ENCODE peak calls at places on chromosomes 6 and 20, in four cellular contexts. One of them, this sample, is unnamed.
A peak's percentile ranks its signal among the peaks of the same experiment; 100 is the strongest.

GRCh38 chr6:139853302-139853992 is 479.0 kb upstream of the CITED2 start:
- DNase-seq in H1: no peak
- DNase-seq in neuronal stem cell: no peak
- DNase-seq in trophoblast cell: no peak
- DNase-seq in this sample: peak; percentile 70

GRCh38 chr6:142207265-142207877 is 60.3 kb downstream of the VTA1 start:
- DNase-seq in H1: peak; percentile 63
- DNase-seq in neuronal stem cell: peak; percentile 51
- DNase-seq in trophoblast cell: peak; percentile 85
- DNase-seq in this sample: peak; percentile 68

GRCh38 chr20:15544727-15545126 is 1028.5 kb downstream of the KIF16B start:
- DNase-seq in H1: no peak
- DNase-seq in neuronal stem cell: no peak
- DNase-seq in trophoblast cell: no peak
- DNase-seq in this sample: no peak

GRCh38 chr6:4210619-4211419 is 75.4 kb upstream of the ECI2 start:
- DNase-seq in H1: peak; percentile 87
- DNase-seq in neuronal stem cell: peak; percentile 41
- DNase-seq in trophoblast cell: peak; percentile 79
- DNase-seq in this sample: peak; percentile 60

GRCh38 chr20:38117635-38118034 is 47.4 kb downstream of the TGM2 start:
- DNase-seq in H1: no peak
- DNase-seq in neuronal stem cell: no peak
- DNase-seq in trophoblast cell: peak; percentile 97
- DNase-seq in this sample: no peak

GRCh38 chr20:21323640-21324039 is 20.5 kb downstream of the XRN2 start:
- DNase-seq in H1: no peak
- DNase-seq in neuronal stem cell: no peak
- DNase-seq in trophoblast cell: peak; percentile 30
- DNase-seq in this sample: peak; percentile 88

GRCh38 chr6:166540631-166541331 is 45.7 kb downstream of the RAMACL start:
- DNase-seq in H1: no peak
- DNase-seq in neuronal stem cell: no peak
- DNase-seq in trophoblast cell: no peak
- DNase-seq in this sample: no peak

GRCh38 chr6:144782634-144783033 is 497.5 kb downstream of the UTRN start:
- DNase-seq in H1: no peak
- DNase-seq in neuronal stem cell: no peak
- DNase-seq in trophoblast cell: no peak
- DNase-seq in this sample: no peak

GRCh38 chr6:166633732-166634535 is 6.9 kb upstream of the RPS6KA2 start:
- DNase-seq in H1: no peak
- DNase-seq in neuronal stem cell: no peak
- DNase-seq in trophoblast cell: peak; percentile 54
- DNase-seq in this sample: peak; percentile 68

GRCh38 chr6:145077382-145077781 is 657.9 kb downstream of the EPM2A start:
- DNase-seq in H1: no peak
- DNase-seq in neuronal stem cell: no peak
- DNase-seq in trophoblast cell: no peak
- DNase-seq in this sample: no peak

GRCh38 chr6:14880717-14881116 is 365.2 kb upstream of the JARID2 start:
- DNase-seq in H1: no peak
- DNase-seq in neuronal stem cell: no peak
- DNase-seq in trophoblast cell: no peak
- DNase-seq in this sample: peak; percentile 36

DNA sequence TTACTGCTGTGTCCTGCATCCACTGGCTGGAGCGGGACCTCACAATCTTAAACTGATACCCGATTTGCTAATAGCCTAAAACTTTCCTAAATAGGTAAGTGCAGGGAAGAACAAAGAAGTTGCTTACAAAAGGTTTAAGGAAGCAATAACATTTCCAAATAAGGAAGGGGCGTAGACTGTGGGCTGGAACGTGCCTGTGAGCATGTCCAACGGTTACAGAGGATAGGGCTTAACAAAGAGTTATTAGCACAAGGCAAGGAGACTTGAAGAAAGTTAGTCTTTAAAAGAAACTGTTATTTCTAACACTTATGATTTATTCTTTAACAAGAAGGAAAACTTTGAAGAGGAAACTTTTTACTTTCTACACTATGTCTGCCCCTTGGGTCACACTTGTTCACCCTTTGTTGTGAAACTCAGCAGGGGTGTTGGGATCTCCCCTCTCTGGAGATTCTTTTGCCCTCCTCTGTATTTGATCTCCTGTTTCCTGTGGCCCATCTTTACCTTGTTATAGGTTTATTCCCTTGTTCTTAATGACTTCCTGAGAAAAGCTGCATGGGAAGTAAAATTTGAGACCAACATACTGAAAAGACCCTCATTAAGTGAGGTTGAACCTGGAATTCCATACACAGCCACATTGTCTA is 28.7 kb downstream of the KAT14 start:
- DNase-seq in H1: no peak
- DNase-seq in neuronal stem cell: no peak
- DNase-seq in trophoblast cell: no peak
- DNase-seq in this sample: no peak
- H2BK12ac ChIP-seq in H1: no peak overlapping the region
- H2BK12ac ChIP-seq in neuronal stem cell: no peak overlapping the region
- H2BK12ac ChIP-seq in trophoblast cell: no peak overlapping the region
- H2BK12ac ChIP-seq in this sample: no peak overlapping the region

GRCh38 chr6:1841131-1841530 is 231.4 kb downstream of the FOXC1 start:
- DNase-seq in H1: no peak
- DNase-seq in neuronal stem cell: no peak
- DNase-seq in trophoblast cell: no peak
- DNase-seq in this sample: no peak
- H3K4me3 ChIP-seq in H1: no peak overlapping the region
- H3K4me3 ChIP-seq in neuronal stem cell: no peak overlapping the region
- H3K4me3 ChIP-seq in trophoblast cell: no peak overlapping the region
- H3K4me3 ChIP-seq in this sample: no peak overlapping the region

DNA sequence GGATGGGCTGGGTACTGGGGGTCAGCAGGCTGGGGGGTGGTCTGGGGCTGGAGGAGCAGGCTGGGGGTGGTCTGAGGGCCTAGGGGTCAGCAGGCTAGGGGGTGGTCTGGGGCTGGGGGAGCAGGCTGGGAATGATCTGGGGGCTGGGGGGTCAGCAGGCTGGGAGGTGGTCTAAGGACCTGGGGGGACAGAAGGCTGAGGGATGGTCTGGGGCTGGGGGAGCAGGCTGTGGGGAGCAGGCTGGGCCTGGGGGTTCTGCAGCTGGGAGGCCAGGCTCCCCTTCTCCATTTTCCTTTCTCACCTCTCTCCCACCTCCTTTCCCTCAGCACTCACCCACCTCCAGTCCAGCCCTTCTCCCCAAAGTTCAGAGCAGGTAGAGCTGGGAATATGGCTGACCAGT is 114.2 kb downstream of the PSMB1 start:
- DNase-seq in H1: no peak
- DNase-seq in neuronal stem cell: no peak
- DNase-seq in trophoblast cell: no peak
- DNase-seq in this sample: no peak
- H2BK12ac ChIP-seq in H1: peak overlapping the region; percentile 19
- H2BK12ac ChIP-seq in neuronal stem cell: peak overlapping the region; percentile 35
- H2BK12ac ChIP-seq in trophoblast cell: no peak overlapping the region
- H2BK12ac ChIP-seq in this sample: peak overlapping the region; percentile 0

GRCh38 chr6:53301801-53302537 is 46.8 kb downstream of the ELOVL5 start:
- DNase-seq in H1: no peak
- DNase-seq in neuronal stem cell: no peak
- DNase-seq in trophoblast cell: peak; percentile 26
- DNase-seq in this sample: no peak
- H3K4me3 ChIP-seq in H1: no peak overlapping the region
- H3K4me3 ChIP-seq in neuronal stem cell: no peak overlapping the region
- H3K4me3 ChIP-seq in trophoblast cell: no peak overlapping the region
- H3K4me3 ChIP-seq in this sample: no peak overlapping the region

DNA sequence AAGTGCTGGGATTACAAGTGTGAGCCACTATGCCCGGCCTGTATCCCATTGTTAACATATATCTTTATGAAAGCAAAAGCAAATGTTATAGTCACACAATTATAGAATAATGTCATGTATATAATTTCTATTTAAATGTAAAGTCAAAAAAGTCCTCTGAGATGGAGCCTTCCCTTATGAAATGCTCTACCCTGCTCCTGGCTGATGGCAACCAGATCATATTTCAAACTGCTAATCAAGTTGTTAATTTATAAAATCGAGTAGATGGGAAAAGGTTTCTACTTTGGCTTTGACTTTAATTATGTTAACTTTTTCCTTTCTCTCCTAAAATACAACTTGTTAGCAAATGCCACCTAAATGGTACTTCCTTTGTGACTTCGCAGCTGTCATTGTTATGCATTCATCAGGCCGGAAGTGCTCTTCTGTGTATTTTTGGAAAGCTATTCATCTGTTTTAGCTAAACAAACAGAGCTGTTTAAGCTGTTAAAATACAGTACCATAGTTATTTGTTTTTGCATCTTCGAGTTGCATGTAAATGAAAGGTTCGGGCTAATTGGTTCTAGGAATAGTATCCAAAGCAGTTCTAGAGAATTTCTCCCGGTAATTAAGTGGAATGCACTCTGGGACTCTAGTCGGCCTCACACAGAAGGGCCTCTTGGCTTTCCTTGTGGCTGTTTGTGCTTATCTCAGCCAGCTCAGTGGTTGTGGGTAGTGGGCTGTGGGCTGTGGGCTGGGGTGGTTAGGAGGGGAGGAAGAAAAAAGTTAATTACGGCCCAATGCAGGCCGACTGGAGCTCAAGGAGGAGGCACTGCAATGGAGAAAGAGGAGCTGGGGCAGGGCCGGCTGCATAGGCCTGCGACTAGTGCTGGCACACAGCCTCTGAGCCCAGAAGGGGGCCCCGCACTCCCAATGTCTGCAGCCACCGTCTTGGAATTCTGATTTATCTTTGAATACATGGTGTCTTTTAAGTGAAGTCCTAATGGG is 34.8 kb downstream of the SLC35D3 start:
- DNase-seq in H1: peak; percentile 70
- DNase-seq in neuronal stem cell: peak; percentile 15
- DNase-seq in trophoblast cell: no peak
- DNase-seq in this sample: peak; percentile 13
- H2BK12ac ChIP-seq in H1: peak overlapping the region; percentile 83
- H2BK12ac ChIP-seq in neuronal stem cell: no peak overlapping the region
- H2BK12ac ChIP-seq in trophoblast cell: no peak overlapping the region
- H2BK12ac ChIP-seq in this sample: peak overlapping the region; percentile 77

GRCh38 chr6:1615651-1616420 is 6.1 kb downstream of the FOXC1 start:
- DNase-seq in H1: no peak
- DNase-seq in neuronal stem cell: no peak
- DNase-seq in trophoblast cell: no peak
- DNase-seq in this sample: no peak
- H3K4me3 ChIP-seq in H1: no peak overlapping the region
- H3K4me3 ChIP-seq in neuronal stem cell: no peak overlapping the region
- H3K4me3 ChIP-seq in trophoblast cell: no peak overlapping the region
- H3K4me3 ChIP-seq in this sample: peak overlapping the region; percentile 62

DNA sequence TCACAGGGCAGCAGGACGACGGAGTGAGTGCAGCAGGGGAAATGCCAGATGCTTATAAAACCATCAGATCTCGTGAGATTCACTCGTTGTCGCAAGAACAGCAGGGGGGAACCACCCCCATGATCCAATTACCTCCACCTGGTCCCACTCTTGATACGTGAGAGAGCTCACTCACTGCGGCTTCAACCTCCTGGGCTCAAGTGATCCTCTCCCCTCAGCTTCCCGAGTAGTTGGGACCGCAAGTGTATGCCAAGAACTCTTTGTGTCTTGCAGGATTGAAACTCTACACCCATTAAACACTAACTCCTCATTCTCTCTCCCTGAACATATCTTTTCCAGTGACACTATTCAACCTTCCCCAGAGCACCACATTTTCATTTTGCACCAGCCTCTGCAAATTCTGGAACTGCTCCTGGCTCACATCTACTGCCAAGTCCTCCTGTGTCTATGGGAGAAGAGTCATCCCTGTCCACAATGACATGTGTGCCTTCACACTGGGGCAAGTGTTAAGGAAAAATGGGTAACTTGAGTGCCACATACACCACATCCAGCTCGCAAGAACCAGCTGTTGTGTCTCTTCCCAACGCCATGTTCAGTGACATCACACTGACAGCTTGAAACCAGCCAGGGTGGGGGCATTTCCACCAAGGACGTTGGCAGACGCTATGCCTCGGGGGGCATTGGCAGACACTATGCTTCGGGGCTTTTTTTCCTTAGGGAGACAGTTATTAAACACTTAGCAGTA is 14.7 kb upstream of the TAF4 start:
- DNase-seq in H1: no peak
- DNase-seq in neuronal stem cell: no peak
- DNase-seq in trophoblast cell: no peak
- DNase-seq in this sample: no peak
- H2BK12ac ChIP-seq in H1: peak overlapping the region; percentile 63
- H2BK12ac ChIP-seq in neuronal stem cell: no peak overlapping the region
- H2BK12ac ChIP-seq in trophoblast cell: no peak overlapping the region
- H2BK12ac ChIP-seq in this sample: no peak overlapping the region

DNA sequence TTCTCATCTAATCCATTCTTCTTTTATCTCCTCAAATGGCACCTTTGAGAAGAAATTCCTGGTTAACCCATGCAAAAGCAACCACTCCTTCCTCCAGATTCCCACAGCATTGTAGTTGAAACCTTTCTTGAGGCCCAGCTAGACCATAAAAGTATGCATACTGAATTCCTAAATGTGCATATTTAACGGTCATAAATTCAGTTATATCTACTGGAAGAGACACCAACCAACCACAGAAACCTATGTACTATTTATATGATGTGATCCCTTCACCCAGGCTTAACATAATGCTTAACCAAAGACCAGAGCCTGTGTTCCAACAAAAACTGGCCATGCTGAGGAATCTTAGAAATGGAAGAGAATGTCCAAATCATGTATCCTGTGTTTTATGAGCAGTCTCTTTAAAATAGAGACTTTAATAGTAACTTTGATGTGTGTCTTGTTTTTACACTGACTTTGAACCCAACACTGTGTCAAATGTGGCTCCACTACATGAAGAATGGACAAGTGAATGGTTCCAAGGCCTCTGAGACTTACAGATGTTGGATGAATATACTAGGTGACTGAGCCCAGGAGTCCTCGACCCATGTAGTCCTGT is 11.4 kb upstream of the TAF8 start:
- DNase-seq in H1: no peak
- DNase-seq in neuronal stem cell: no peak
- DNase-seq in trophoblast cell: no peak
- DNase-seq in this sample: peak; percentile 64
- H3K4me3 ChIP-seq in H1: no peak overlapping the region
- H3K4me3 ChIP-seq in neuronal stem cell: no peak overlapping the region
- H3K4me3 ChIP-seq in trophoblast cell: no peak overlapping the region
- H3K4me3 ChIP-seq in this sample: no peak overlapping the region

GRCh38 chr6:15978426-15978825 is 150.5 kb upstream of the MYLIP start:
- DNase-seq in H1: no peak
- DNase-seq in neuronal stem cell: no peak
- DNase-seq in trophoblast cell: no peak
- DNase-seq in this sample: no peak

GRCh38 chr6:15969236-15969778 is 159.6 kb upstream of the MYLIP start:
- DNase-seq in H1: no peak
- DNase-seq in neuronal stem cell: no peak
- DNase-seq in trophoblast cell: peak; percentile 90
- DNase-seq in this sample: no peak

GRCh38 chr6:15970517-15970916 is 158.4 kb upstream of the MYLIP start:
- DNase-seq in H1: no peak
- DNase-seq in neuronal stem cell: no peak
- DNase-seq in trophoblast cell: no peak
- DNase-seq in this sample: no peak

GRCh38 chr6:15977050-15977449 is 151.8 kb upstream of the MYLIP start:
- DNase-seq in H1: no peak
- DNase-seq in neuronal stem cell: no peak
- DNase-seq in trophoblast cell: no peak
- DNase-seq in this sample: no peak

DNA sequence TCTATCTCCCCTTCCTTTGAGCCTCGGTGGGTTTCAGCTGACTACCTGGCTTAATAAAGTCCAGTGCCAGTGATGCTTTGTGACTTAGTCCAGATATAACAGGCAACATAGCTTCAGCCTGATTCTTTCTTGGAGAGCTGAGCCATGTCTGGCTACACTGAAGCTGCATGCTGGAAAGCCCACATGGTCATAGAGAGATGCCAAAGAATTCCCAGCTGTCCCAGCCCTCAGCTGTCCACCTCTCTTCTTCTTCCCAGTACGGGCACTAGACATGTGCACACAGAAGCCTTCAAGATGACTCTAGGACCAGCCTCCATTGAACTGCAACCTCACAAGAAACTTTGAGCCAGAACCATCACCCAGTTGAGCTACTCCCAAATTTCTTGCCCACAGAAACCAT is 154.1 kb upstream of the MYLIP start:
- DNase-seq in H1: no peak
- DNase-seq in neuronal stem cell: no peak
- DNase-seq in trophoblast cell: no peak
- DNase-seq in this sample: no peak
- H2BK12ac ChIP-seq in H1: no peak overlapping the region
- H2BK12ac ChIP-seq in neuronal stem cell: no peak overlapping the region
- H2BK12ac ChIP-seq in trophoblast cell: no peak overlapping the region
- H2BK12ac ChIP-seq in this sample: no peak overlapping the region

This sample was measured in mesenchymal stem cell.